ENCODE peak calls at places on chromosomes 2 and 18, in ten cellular contexts. B is H7; G is WERI-Rb-1; R is amygdala; C is stimulated activated CD4-positive, alpha-beta T cell treated with anti-CD3 and anti-CD28 coated beads, TNF-alpha, amount 100 ng/mL, for 48 hours; F is SK-MEL-5; X is endothelial cell; Y is D341Med; U is stimulated activated CD8-positive, alpha-beta memory T cell treated with anti-CD3 and anti-CD28 coated beads, Interleukin-12 subunit alpha, Interleukin-12 subunit beta, amount 100 ng/mL, for 4 hours; N is activated naive CD4-positive, alpha-beta T cell treated with Interleukin-2 at 50 U/mL for 16 hours. Q is an unnamed sample.

GRCh38 chr2:236918513-236918912 is 167.2 kb upstream of the COPS8 start:
- DNase-seq in G (no peak), U (no peak), Y (no peak), R (no peak), B (no peak), C (no peak), X (no peak), F (no peak), N (no peak), Q (no peak)

GRCh38 chr2:181916726-181917377 is 25.3 kb downstream of the ITPRID2 start:
- DNase-seq in N (no peak), Y (no peak), C (no peak), X (no peak), G (no peak), U (no peak), R (no peak), F (peak; percentile 38), B (no peak), Q (no peak)

GRCh38 chr2:119383410-119384140 is 16.8 kb downstream of the DBI start:
- DNase-seq in F (no peak), B (no peak), R (no peak), X (no peak), N (no peak), Y (peak; percentile 58), G (peak; percentile 25), U (no peak), C (no peak), Q (peak; percentile 80)

GRCh38 chr2:12502759-12503158 is 214.0 kb upstream of the TRIB2 start:
- DNase-seq in R (no peak), C (no peak), F (no peak), B (no peak), X (no peak), N (peak; percentile 63), G (no peak), Y (no peak), U (peak; percentile 30), Q (no peak)

GRCh38 chr18:79631761-79632446 is 47.7 kb upstream of the CTDP1 start:
- DNase-seq in G (peak; percentile 4), C (no peak), X (no peak), Y (no peak), B (no peak), U (no peak), R (no peak), N (no peak), F (no peak), Q (peak; percentile 23)

GRCh38 chr2:215399067-215399716 is 36.7 kb downstream of the FN1 start:
- DNase-seq in U (no peak), G (no peak), F (no peak), N (no peak), C (no peak), R (no peak), X (no peak), B (no peak), Y (no peak), Q (no peak)

GRCh38 chr2:217010173-217010572 is 150.3 kb upstream of the TNP1 start:
- DNase-seq in B (no peak), X (no peak), Y (no peak), N (no peak), U (no peak), C (no peak), G (no peak), F (no peak), R (no peak), Q (no peak)

GRCh38 chr2:51782874-51783765 is 751.2 kb upstream of the NRXN1 start:
- DNase-seq in B (no peak), F (no peak), N (no peak), Y (no peak), G (no peak), X (no peak), R (no peak), C (no peak), U (no peak), Q (no peak)

GRCh38 chr2:218168635-218169462 is 2.1 kb upstream of the CXCR1 start:
- DNase-seq in X (peak; percentile 72), C (peak; percentile 43), F (peak; percentile 68), Y (peak; percentile 73), N (peak; percentile 67), G (peak; percentile 69), U (peak; percentile 34), B (peak; percentile 75), R (no peak), Q (peak; percentile 73)